ENCODE peak calls at places on chromosomes 5 and 9, in eight cellular contexts. E, J, S, W, D, T, N and V are unnamed samples.

GRCh38 chr5:155953335-155953734 is 373.6 kb upstream of the SGCD start:
- DNase-seq in E (no peak), J (no peak), S (no peak), W (no peak), D (peak), T (no peak), N (no peak), V (no peak)

GRCh38 chr9:134720796-134721195 is 79.2 kb downstream of the COL5A1 start:
- DNase-seq in E (no peak), J (no peak), S (no peak), W (no peak), D (no peak), T (no peak), N (no peak), V (no peak)

GRCh38 chr9:16119861-16120641 is 567.2 kb downstream of the CCDC171 start:
- DNase-seq in E (no peak), J (no peak), S (no peak), W (no peak), D (no peak), T (no peak), N (no peak), V (no peak)

GRCh38 chr5:181181650-181182565 is 23.1 kb downstream of the TRIM7 start:
- DNase-seq in E (peak), J (peak), S (no peak), W (peak), D (peak), T (peak), N (peak), V (peak)

GRCh38 chr9:27425827-27426716 is 98.0 kb upstream of the IFNK start:
- DNase-seq in E (no peak), J (no peak), S (no peak), W (no peak), D (peak), T (no peak), N (no peak), V (no peak)

GRCh38 chr9:95783426-95783975 is 92.0 kb upstream of the ERCC6L2 start:
- DNase-seq in E (peak), J (peak), S (no peak), W (no peak), D (no peak), T (no peak), N (no peak), V (no peak)

GRCh38 chr5:40465416-40465815 is 214.3 kb upstream of the PTGER4 start:
- DNase-seq in E (no peak), J (no peak), S (no peak), W (no peak), D (no peak), T (no peak), N (no peak), V (no peak)

GRCh38 chr5:66891184-66891925 is 295.2 kb downstream of the MAST4 start:
- DNase-seq in E (peak), J (no peak), S (no peak), W (no peak), D (no peak), T (no peak), N (no peak), V (peak)

GRCh38 chr9:136864996-136865767 is 926 bp downstream of the EDF1 start:
- DNase-seq in E (no peak), J (no peak), S (no peak), W (no peak), D (no peak), T (no peak), N (no peak), V (peak)

GRCh38 chr9:3525088-3525835 is 539 bp downstream of the RFX3 start:
- DNase-seq in E (no peak), J (no peak), S (no peak), W (peak), D (peak), T (no peak), N (no peak), V (no peak)

GRCh38 chr5:74233571-74233970 is 407.0 kb downstream of the ENC1 start:
- DNase-seq in E (peak), J (no peak), S (no peak), W (no peak), D (no peak), T (no peak), N (no peak), V (no peak)

GRCh38 chr9:91378695-91379127 is 17.0 kb upstream of the AUH start:
- DNase-seq in E (peak), J (no peak), S (no peak), W (no peak), D (no peak), T (no peak), N (no peak), V (no peak)

GRCh38 chr5:141477815-141478214 is 2.0 kb downstream of the PCDHGC3 start:
- DNase-seq in E (no peak), J (no peak), S (no peak), W (no peak), D (no peak), T (no peak), N (no peak), V (no peak)

GRCh38 chr5:141478321-141478945 is 2.7 kb downstream of the PCDHGC3 start:
- DNase-seq in E (no peak), J (no peak), S (no peak), W (no peak), D (no peak), T (no peak), N (no peak), V (peak)

GRCh38 chr5:141475625-141476131 is at the start of gene PCDHGC3:
- DNase-seq in E (peak), J (peak), S (peak), W (peak), D (peak), T (no peak), N (peak), V (peak)

GRCh38 chr5:141476132-141476909 is 555 bp downstream of the PCDHGC3 start:
- DNase-seq in E (peak), J (no peak), S (no peak), W (peak), D (peak), T (no peak), N (peak), V (peak)

DNA sequence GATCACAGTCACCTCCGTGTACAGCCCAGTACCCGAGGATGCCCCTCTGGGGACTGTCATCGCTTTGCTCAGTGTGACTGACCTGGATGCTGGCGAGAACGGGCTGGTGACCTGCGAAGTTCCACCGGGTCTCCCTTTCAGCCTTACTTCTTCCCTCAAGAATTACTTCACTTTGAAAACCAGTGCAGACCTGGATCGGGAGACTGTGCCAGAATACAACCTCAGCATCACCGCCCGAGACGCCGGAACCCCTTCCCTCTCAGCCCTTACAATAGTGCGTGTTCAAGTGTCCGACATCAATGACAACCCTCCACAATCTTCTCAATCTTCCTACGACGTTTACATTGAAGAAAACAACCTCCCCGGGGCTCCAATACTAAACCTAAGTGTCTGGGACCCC is 1.4 kb downstream of the PCDHGC3 start:
- DNase-seq in E (no peak), J (no peak), S (no peak), W (no peak), D (no peak), T (no peak), N (no peak), V (no peak)
- H3K9ac ChIP-seq in E (no peak), J (no peak), S (no peak), W (no peak), D (no peak), T (no peak), N (no peak), V (peak)

GRCh38 chr5:174722500-174722899 is 1.9 kb upstream of the MSX2 start:
- DNase-seq in E (no peak), J (no peak), S (no peak), W (no peak), D (no peak), T (no peak), N (no peak), V (no peak)

GRCh38 chr5:174724484-174725260 is at the start of gene MSX2:
- DNase-seq in E (peak), J (no peak), S (no peak), W (no peak), D (peak), T (peak), N (no peak), V (peak)

GRCh38 chr5:174723315-174723978 is 935 bp upstream of the MSX2 start:
- DNase-seq in E (no peak), J (no peak), S (no peak), W (no peak), D (peak), T (no peak), N (no peak), V (no peak)

GRCh38 chr5:174725261-174725990 is 1.0 kb downstream of the MSX2 start:
- DNase-seq in E (no peak), J (no peak), S (no peak), W (no peak), D (peak), T (no peak), N (no peak), V (no peak)

DNA sequence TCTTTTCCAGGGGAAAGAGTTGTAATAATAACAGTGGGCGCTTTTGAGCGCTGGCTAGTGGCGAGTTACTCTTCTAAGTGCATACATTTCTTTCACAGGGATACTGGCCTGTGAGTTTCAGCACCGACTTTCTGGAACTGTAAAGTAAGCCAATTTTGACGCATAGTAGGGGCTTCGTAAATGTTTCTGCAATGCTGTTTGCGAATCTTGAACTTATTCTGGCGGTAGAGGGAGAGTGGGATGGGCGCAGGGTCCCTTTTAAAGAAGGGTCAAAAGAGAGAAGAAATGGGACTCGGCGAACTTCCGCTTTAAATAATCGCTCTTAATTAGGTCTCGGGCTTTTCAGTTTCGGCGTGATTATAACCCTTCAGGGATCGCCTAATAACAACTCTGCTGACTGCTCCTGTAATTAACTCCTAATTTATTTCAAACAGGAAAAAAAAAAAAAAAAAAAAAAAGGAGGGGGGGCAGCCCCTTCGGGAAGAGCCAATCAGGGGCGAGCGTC is 351 bp upstream of the MSX2 start:
- DNase-seq in E (peak), J (no peak), S (no peak), W (no peak), D (no peak), T (peak), N (no peak), V (no peak)
- H3K4me3 ChIP-seq in E (peak), J (no peak), S (no peak), W (no peak), D (peak), T (peak), N (no peak), V (peak)

DNA sequence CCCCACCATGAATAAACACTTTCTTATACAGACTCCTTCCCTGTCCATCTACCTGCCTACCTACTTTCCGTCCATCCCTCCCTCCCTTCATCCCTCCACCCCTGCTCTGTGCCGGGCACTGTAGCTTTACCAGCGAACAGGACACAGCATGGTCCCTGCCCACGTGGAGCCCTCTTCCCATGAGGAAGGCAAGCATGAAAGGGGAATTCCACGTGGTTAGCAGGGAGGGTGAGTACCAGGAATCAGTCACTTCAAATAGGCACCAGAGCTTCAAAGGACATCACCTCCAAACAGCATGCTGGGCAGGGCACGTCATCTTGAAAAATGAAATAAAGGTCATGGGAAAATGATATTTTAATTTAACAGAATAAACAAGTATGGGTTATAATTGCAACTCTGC is 35.0 kb upstream of the TDRD7 start:
- DNase-seq in E (no peak), J (no peak), S (no peak), W (no peak), D (no peak), T (no peak), N (no peak), V (no peak)
- H3K27ac ChIP-seq in E (no peak), J (no peak), S (no peak), W (no peak), D (no peak), T (no peak), N (no peak), V (no peak)

GRCh38 chr9:36162211-36162610 is 7.0 kb upstream of the CCIN start:
- DNase-seq in E (no peak), J (no peak), S (no peak), W (no peak), D (no peak), T (no peak), N (no peak), V (no peak)

GRCh38 chr9:36163049-36163839 is 5.9 kb upstream of the CCIN start:
- DNase-seq in E (peak), J (peak), S (no peak), W (no peak), D (peak), T (no peak), N (no peak), V (no peak)

GRCh38 chr9:36164989-36165388 is 4.2 kb upstream of the CCIN start:
- DNase-seq in E (no peak), J (no peak), S (no peak), W (no peak), D (no peak), T (no peak), N (no peak), V (no peak)

GRCh38 chr9:36164361-36164760 is 4.8 kb upstream of the CCIN start:
- DNase-seq in E (no peak), J (no peak), S (no peak), W (no peak), D (no peak), T (no peak), N (no peak), V (no peak)

DNA sequence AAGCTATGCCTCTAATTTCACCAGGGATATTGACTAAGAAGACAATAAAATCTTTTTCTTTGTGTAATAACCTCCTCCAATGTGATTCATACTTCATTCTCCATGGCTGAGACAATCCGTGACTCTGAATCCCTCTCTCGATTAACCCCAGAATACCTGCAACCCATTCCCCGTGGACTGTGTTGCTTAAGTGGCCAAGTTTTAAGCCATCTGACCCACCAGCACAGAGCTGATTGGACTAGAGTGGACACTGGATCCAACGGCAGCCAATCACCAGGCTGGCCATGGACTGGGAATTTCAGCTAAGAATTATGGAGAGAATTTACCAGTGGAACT is 5.4 kb upstream of the CCIN start:
- DNase-seq in E (peak), J (no peak), S (no peak), W (no peak), D (no peak), T (no peak), N (no peak), V (no peak)
- H3K9ac ChIP-seq in E (no peak), J (no peak), S (no peak), W (no peak), D (no peak), T (no peak), N (no peak), V (no peak)